ENCODE peak calls at places on chromosomes 4 and X, in seven cellular contexts. One of them, this sample, is unnamed.

GRCh38 chr4:73376962-73377361 is 27.1 kb upstream of the ALB start:
- DNase-seq in IMR-90: no peak
- DNase-seq in H1: no peak
- DNase-seq in mesenchymal stem cell: no peak
- DNase-seq in H9: no peak
- DNase-seq in trophoblast cell: no peak
- DNase-seq in mesendoderm: no peak
- DNase-seq in this sample: no peak

GRCh38 chr4:184728858-184729257 is 5.0 kb downstream of the CENPU start:
- DNase-seq in IMR-90: peak; percentile 37
- DNase-seq in H1: no peak
- DNase-seq in mesenchymal stem cell: no peak
- DNase-seq in H9: no peak
- DNase-seq in trophoblast cell: no peak
- DNase-seq in mesendoderm: no peak
- DNase-seq in this sample: no peak

GRCh38 chr4:105607876-105608275 is 55.5 kb downstream of the ARHGEF38 start:
- DNase-seq in IMR-90: no peak
- DNase-seq in H1: no peak
- DNase-seq in mesenchymal stem cell: no peak
- DNase-seq in H9: no peak
- DNase-seq in trophoblast cell: peak; percentile 86
- DNase-seq in mesendoderm: no peak
- DNase-seq in this sample: no peak

GRCh38 chrX:1581132-1581531 is 10.3 kb upstream of the AKAP17A start:
- DNase-seq in IMR-90: no peak
- DNase-seq in H1: peak; percentile 33
- DNase-seq in mesenchymal stem cell: peak; percentile 40
- DNase-seq in H9: peak; percentile 56
- DNase-seq in trophoblast cell: peak; percentile 71
- DNase-seq in mesendoderm: peak; percentile 63
- DNase-seq in this sample: no peak

GRCh38 chr4:172202480-172203076 is 389.4 kb downstream of the GALNTL6 start:
- DNase-seq in IMR-90: peak; percentile 18
- DNase-seq in H1: no peak
- DNase-seq in mesenchymal stem cell: peak; percentile 55
- DNase-seq in H9: no peak
- DNase-seq in trophoblast cell: peak; percentile 56
- DNase-seq in mesendoderm: peak; percentile 54
- DNase-seq in this sample: peak; percentile 21

GRCh38 chr4:71553605-71554004 is 214.8 kb downstream of the SLC4A4 start:
- DNase-seq in IMR-90: peak; percentile 64
- DNase-seq in H1: no peak
- DNase-seq in mesenchymal stem cell: peak; percentile 55
- DNase-seq in H9: no peak
- DNase-seq in trophoblast cell: peak; percentile 31
- DNase-seq in mesendoderm: peak; percentile 38
- DNase-seq in this sample: no peak

GRCh38 chrX:56932653-56933339 is 62.5 kb downstream of the SPIN3 start:
- DNase-seq in IMR-90: no peak
- DNase-seq in H1: no peak
- DNase-seq in mesenchymal stem cell: no peak
- DNase-seq in H9: no peak
- DNase-seq in trophoblast cell: no peak
- DNase-seq in mesendoderm: no peak
- DNase-seq in this sample: no peak

GRCh38 chr4:120829113-120829831 is 93.3 kb downstream of the PRDM5 start:
- DNase-seq in IMR-90: peak; percentile 70
- DNase-seq in H1: no peak
- DNase-seq in mesenchymal stem cell: peak; percentile 27
- DNase-seq in H9: no peak
- DNase-seq in trophoblast cell: no peak
- DNase-seq in mesendoderm: no peak
- DNase-seq in this sample: no peak

GRCh38 chrX:100895365-100896075 is 21.4 kb upstream of the NOX1 start:
- DNase-seq in IMR-90: peak; percentile 44
- DNase-seq in H1: no peak
- DNase-seq in mesenchymal stem cell: peak; percentile 42
- DNase-seq in H9: peak; percentile 52
- DNase-seq in trophoblast cell: peak; percentile 36
- DNase-seq in mesendoderm: peak; percentile 63
- DNase-seq in this sample: peak; percentile 4

GRCh38 chr4:1194028-1194900 is 21.9 kb upstream of the SPON2 start:
- DNase-seq in IMR-90: peak; percentile 49
- DNase-seq in H1: no peak
- DNase-seq in mesenchymal stem cell: peak; percentile 45
- DNase-seq in H9: peak; percentile 62
- DNase-seq in trophoblast cell: peak; percentile 17
- DNase-seq in mesendoderm: no peak
- DNase-seq in this sample: no peak

GRCh38 chrX:18874560-18875255 is 109.2 kb downstream of the PHKA2 start:
- DNase-seq in IMR-90: no peak
- DNase-seq in H1: no peak
- DNase-seq in mesenchymal stem cell: no peak
- DNase-seq in H9: no peak
- DNase-seq in trophoblast cell: no peak
- DNase-seq in mesendoderm: no peak
- DNase-seq in this sample: no peak

GRCh38 chr4:75895744-75896314 is 6.4 kb downstream of the PPEF2 start:
- DNase-seq in IMR-90: peak; percentile 18
- DNase-seq in H1: no peak
- DNase-seq in mesenchymal stem cell: peak; percentile 22
- DNase-seq in H9: peak; percentile 45
- DNase-seq in trophoblast cell: peak; percentile 54
- DNase-seq in mesendoderm: peak; percentile 68
- DNase-seq in this sample: peak; percentile 23

GRCh38 chrX:39199429-39199828 is 398.2 kb downstream of the MID1IP1 start:
- DNase-seq in IMR-90: no peak
- DNase-seq in H1: no peak
- DNase-seq in mesenchymal stem cell: peak; percentile 11
- DNase-seq in H9: no peak
- DNase-seq in trophoblast cell: no peak
- DNase-seq in mesendoderm: no peak
- DNase-seq in this sample: no peak

GRCh38 chrX:147912093-147912801 is 528 bp downstream of the FMR1 start:
- DNase-seq in IMR-90: peak; percentile 31
- DNase-seq in H1: no peak
- DNase-seq in mesenchymal stem cell: peak; percentile 60
- DNase-seq in H9: no peak
- DNase-seq in trophoblast cell: peak; percentile 46
- DNase-seq in mesendoderm: peak; percentile 69
- DNase-seq in this sample: peak; percentile 12

GRCh38 chr4:5409980-5410618 is 298.3 kb downstream of the EVC2 start:
- DNase-seq in IMR-90: no peak
- DNase-seq in H1: no peak
- DNase-seq in mesenchymal stem cell: no peak
- DNase-seq in H9: no peak
- DNase-seq in trophoblast cell: no peak
- DNase-seq in mesendoderm: peak; percentile 14
- DNase-seq in this sample: no peak

GRCh38 chr4:15345134-15345533 is 82.7 kb upstream of the C1QTNF7 start:
- DNase-seq in IMR-90: no peak
- DNase-seq in H1: no peak
- DNase-seq in mesenchymal stem cell: no peak
- DNase-seq in H9: peak; percentile 31
- DNase-seq in trophoblast cell: no peak
- DNase-seq in mesendoderm: peak; percentile 47
- DNase-seq in this sample: no peak

GRCh38 chrX:151505796-151506195 is 57.7 kb upstream of the PASD1 start:
- DNase-seq in IMR-90: no peak
- DNase-seq in H1: no peak
- DNase-seq in mesenchymal stem cell: no peak
- DNase-seq in H9: no peak
- DNase-seq in trophoblast cell: peak; percentile 30
- DNase-seq in mesendoderm: peak; percentile 53
- DNase-seq in this sample: no peak

DNA sequence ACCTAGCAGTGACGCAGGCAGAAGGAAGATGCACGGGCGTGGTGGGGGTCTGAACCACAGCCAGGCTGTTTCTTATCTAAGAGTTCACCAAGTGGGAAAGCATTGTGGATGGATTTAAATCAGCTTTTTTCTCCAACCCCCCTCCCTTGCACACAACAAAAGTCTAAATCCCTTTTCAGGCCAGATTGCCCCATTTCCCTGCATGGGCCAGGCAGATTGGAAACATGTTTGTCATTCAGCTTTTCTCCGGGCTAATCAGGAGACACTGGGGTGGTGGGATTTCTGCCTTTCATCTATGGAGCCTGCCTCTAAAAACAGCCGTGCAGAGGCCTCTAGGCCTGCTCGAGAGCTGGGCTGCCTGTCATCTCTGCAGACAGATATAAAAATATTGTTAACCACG is 166.3 kb upstream of the LEF1 start:
- DNase-seq in IMR-90: no peak
- DNase-seq in H1: no peak
- DNase-seq in mesenchymal stem cell: no peak
- DNase-seq in H9: no peak
- DNase-seq in trophoblast cell: no peak
- DNase-seq in mesendoderm: no peak
- DNase-seq in this sample: peak; percentile 35
- H2AK5ac ChIP-seq in IMR-90: no peak overlapping the region
- H2AK5ac ChIP-seq in H1: no peak overlapping the region
- H2AK5ac ChIP-seq in mesenchymal stem cell: no peak overlapping the region
- H2AK5ac ChIP-seq in H9: no peak overlapping the region
- H2AK5ac ChIP-seq in trophoblast cell: no peak overlapping the region
- H2AK5ac ChIP-seq in mesendoderm: no peak overlapping the region
- H2AK5ac ChIP-seq in this sample: no peak overlapping the region

GRCh38 chrX:129754266-129755024 is 15.7 kb downstream of the XPNPEP2 start:
- DNase-seq in IMR-90: no peak
- DNase-seq in H1: no peak
- DNase-seq in mesenchymal stem cell: no peak
- DNase-seq in H9: peak; percentile 62
- DNase-seq in trophoblast cell: no peak
- DNase-seq in mesendoderm: peak; percentile 48
- DNase-seq in this sample: peak; percentile 21

GRCh38 chrX:129749069-129749468 is 10.3 kb downstream of the XPNPEP2 start:
- DNase-seq in IMR-90: no peak
- DNase-seq in H1: no peak
- DNase-seq in mesenchymal stem cell: no peak
- DNase-seq in H9: no peak
- DNase-seq in trophoblast cell: no peak
- DNase-seq in mesendoderm: no peak
- DNase-seq in this sample: no peak

GRCh38 chrX:129747533-129747932 is 8.8 kb downstream of the XPNPEP2 start:
- DNase-seq in IMR-90: no peak
- DNase-seq in H1: no peak
- DNase-seq in mesenchymal stem cell: no peak
- DNase-seq in H9: no peak
- DNase-seq in trophoblast cell: no peak
- DNase-seq in mesendoderm: no peak
- DNase-seq in this sample: no peak

GRCh38 chrX:129748265-129748664 is 9.5 kb downstream of the XPNPEP2 start:
- DNase-seq in IMR-90: peak; percentile 78
- DNase-seq in H1: no peak
- DNase-seq in mesenchymal stem cell: no peak
- DNase-seq in H9: no peak
- DNase-seq in trophoblast cell: peak; percentile 43
- DNase-seq in mesendoderm: no peak
- DNase-seq in this sample: no peak

GRCh38 chrX:129750971-129751370 is 12.2 kb downstream of the XPNPEP2 start:
- DNase-seq in IMR-90: no peak
- DNase-seq in H1: no peak
- DNase-seq in mesenchymal stem cell: no peak
- DNase-seq in H9: no peak
- DNase-seq in trophoblast cell: no peak
- DNase-seq in mesendoderm: no peak
- DNase-seq in this sample: no peak
- H2AK5ac ChIP-seq in IMR-90: no peak overlapping the region
- H2AK5ac ChIP-seq in H1: no peak overlapping the region
- H2AK5ac ChIP-seq in mesenchymal stem cell: no peak overlapping the region
- H2AK5ac ChIP-seq in H9: no peak overlapping the region
- H2AK5ac ChIP-seq in trophoblast cell: no peak overlapping the region
- H2AK5ac ChIP-seq in mesendoderm: no peak overlapping the region
- H2AK5ac ChIP-seq in this sample: no peak overlapping the region

DNA sequence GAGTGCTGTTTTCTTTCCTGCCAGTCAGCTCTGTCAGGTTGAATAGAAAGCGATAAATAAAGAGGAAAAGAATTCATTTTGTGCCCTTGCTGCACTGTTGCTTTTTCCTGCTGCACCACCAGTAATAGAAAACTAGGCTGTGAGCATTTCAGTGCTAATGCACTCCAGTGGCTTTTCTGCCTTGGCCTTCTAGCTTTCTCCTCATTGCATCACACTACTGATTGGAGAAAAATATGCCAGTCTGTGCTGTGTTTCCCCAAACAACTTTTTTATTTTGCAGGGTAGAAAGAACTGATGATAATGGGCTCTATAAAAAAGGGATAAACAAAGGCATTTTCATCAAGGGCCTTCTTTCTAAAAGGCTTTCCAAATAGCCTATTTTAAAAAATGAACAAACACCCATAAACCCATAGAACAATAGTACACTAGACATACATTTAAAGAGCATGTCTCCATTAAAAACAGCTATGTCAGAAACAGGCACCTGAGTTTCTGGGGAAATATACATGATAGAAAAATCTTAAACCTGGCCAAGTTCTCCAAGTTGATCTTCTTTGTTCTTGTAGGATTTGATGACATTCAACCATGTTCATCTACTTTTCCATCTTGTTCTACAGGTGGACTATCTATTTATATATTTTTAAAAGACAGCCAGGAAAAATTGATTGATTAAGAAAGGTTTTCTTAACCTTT is 86.3 kb downstream of the GPRIN3 start:
- DNase-seq in IMR-90: no peak
- DNase-seq in H1: no peak
- DNase-seq in mesenchymal stem cell: peak; percentile 33
- DNase-seq in H9: no peak
- DNase-seq in trophoblast cell: no peak
- DNase-seq in mesendoderm: no peak
- DNase-seq in this sample: no peak
- H2AK5ac ChIP-seq in IMR-90: no peak overlapping the region
- H2AK5ac ChIP-seq in H1: no peak overlapping the region
- H2AK5ac ChIP-seq in mesenchymal stem cell: no peak overlapping the region
- H2AK5ac ChIP-seq in H9: no peak overlapping the region
- H2AK5ac ChIP-seq in trophoblast cell: no peak overlapping the region
- H2AK5ac ChIP-seq in mesendoderm: no peak overlapping the region
- H2AK5ac ChIP-seq in this sample: no peak overlapping the region

GRCh38 chrX:23381099-23381498 is 46.5 kb downstream of the PTCHD1 start:
- DNase-seq in IMR-90: no peak
- DNase-seq in H1: no peak
- DNase-seq in mesenchymal stem cell: no peak
- DNase-seq in H9: no peak
- DNase-seq in trophoblast cell: no peak
- DNase-seq in mesendoderm: no peak
- DNase-seq in this sample: no peak
- H2AK5ac ChIP-seq in IMR-90: no peak overlapping the region
- H2AK5ac ChIP-seq in H1: no peak overlapping the region
- H2AK5ac ChIP-seq in mesenchymal stem cell: no peak overlapping the region
- H2AK5ac ChIP-seq in H9: no peak overlapping the region
- H2AK5ac ChIP-seq in trophoblast cell: no peak overlapping the region
- H2AK5ac ChIP-seq in mesendoderm: no peak overlapping the region
- H2AK5ac ChIP-seq in this sample: no peak overlapping the region

GRCh38 chr4:86955888-86956451 is 21.2 kb downstream of the AFF1 start:
- DNase-seq in IMR-90: no peak
- DNase-seq in H1: no peak
- DNase-seq in mesenchymal stem cell: no peak
- DNase-seq in H9: no peak
- DNase-seq in trophoblast cell: peak; percentile 20
- DNase-seq in mesendoderm: no peak
- DNase-seq in this sample: no peak
- H2AK5ac ChIP-seq in IMR-90: no peak overlapping the region
- H2AK5ac ChIP-seq in H1: no peak overlapping the region
- H2AK5ac ChIP-seq in mesenchymal stem cell: no peak overlapping the region
- H2AK5ac ChIP-seq in H9: no peak overlapping the region
- H2AK5ac ChIP-seq in trophoblast cell: no peak overlapping the region
- H2AK5ac ChIP-seq in mesendoderm: no peak overlapping the region
- H2AK5ac ChIP-seq in this sample: no peak overlapping the region